ENCODE peak calls at places on chromosome 4, in eight cellular contexts. F, C, X, W, V, Q, H and O are unnamed samples.

GRCh38 chr4:187268940-187269339 is 545.3 kb upstream of the FAT1 start:
- DNase-seq in F (no peak), C (no peak), X (no peak), W (peak; percentile 49), V (peak; percentile 6), Q (no peak), H (no peak), O (no peak)

GRCh38 chr4:169810325-169811323 is 52.9 kb upstream of the HPF1 start:
- DNase-seq in F (no peak), C (peak; percentile 90), X (peak; percentile 74), W (peak; percentile 82), V (peak; percentile 54), Q (peak; percentile 89), H (peak; percentile 25), O (peak; percentile 51)

GRCh38 chr4:121304843-121305348 is 75.9 kb downstream of the QRFPR start:
- DNase-seq in F (no peak), C (no peak), X (no peak), W (no peak), V (no peak), Q (no peak), H (no peak), O (no peak)

GRCh38 chr4:37758226-37758625 is 68.3 kb upstream of the PGM2 start:
- DNase-seq in F (no peak), C (peak; percentile 92), X (no peak), W (no peak), V (peak; percentile 41), Q (peak; percentile 98), H (no peak), O (peak; percentile 29)

GRCh38 chr4:158670975-158671664 is 567 bp downstream of the C4orf46 start:
- DNase-seq in F (peak; percentile 36), C (peak; percentile 56), X (peak; percentile 70), W (peak; percentile 77), V (peak; percentile 42), Q (peak; percentile 93), H (peak; percentile 46), O (peak; percentile 63)

GRCh38 chr4:140256335-140256734 is 102.4 kb upstream of the MAML3 start:
- DNase-seq in F (no peak), C (no peak), X (no peak), W (peak; percentile 87), V (no peak), Q (no peak), H (no peak), O (peak; percentile 50)

GRCh38 chr4:156774422-156774821 is 197.2 kb downstream of the PDGFC start:
- DNase-seq in F (no peak), C (no peak), X (no peak), W (peak; percentile 88), V (peak; percentile 79), Q (peak; percentile 88), H (no peak), O (peak; percentile 53)

GRCh38 chr4:93313207-93313606 is 515.3 kb upstream of the ATOH1 start:
- DNase-seq in F (no peak), C (no peak), X (no peak), W (no peak), V (no peak), Q (no peak), H (no peak), O (no peak)

GRCh38 chr4:187603093-187603395 is 392.5 kb upstream of the ZFP42 start:
- DNase-seq in F (no peak), C (no peak), X (no peak), W (peak; percentile 49), V (peak; percentile 89), Q (peak; percentile 39), H (no peak), O (no peak)

GRCh38 chr4:1683371-1683902 is 676 bp downstream of the FAM53A start:
- DNase-seq in F (peak; percentile 42), C (peak; percentile 35), X (no peak), W (peak; percentile 85), V (peak; percentile 67), Q (peak; percentile 81), H (peak; percentile 10), O (peak; percentile 64)

GRCh38 chr4:4766570-4766969 is 92.9 kb upstream of the MSX1 start:
- DNase-seq in F (no peak), C (no peak), X (no peak), W (no peak), V (no peak), Q (no peak), H (no peak), O (no peak)

GRCh38 chr4:147638365-147638764 is 21.2 kb downstream of the TMEM184C start:
- DNase-seq in F (no peak), C (no peak), X (no peak), W (no peak), V (no peak), Q (no peak), H (no peak), O (no peak)

GRCh38 chr4:21769404-21770147 is 179.0 kb downstream of the KCNIP4 start:
- DNase-seq in F (no peak), C (no peak), X (no peak), W (peak; percentile 89), V (no peak), Q (peak; percentile 68), H (no peak), O (no peak)

GRCh38 chr4:184343400-184344177 is 125.9 kb upstream of the ENPP6 start:
- DNase-seq in F (peak; percentile 64), C (peak; percentile 90), X (peak; percentile 64), W (peak; percentile 82), V (peak; percentile 50), Q (peak; percentile 84), H (peak; percentile 15), O (no peak)

GRCh38 chr4:174855043-174855442 is 26.0 kb upstream of the GLRA3 start:
- DNase-seq in F (peak; percentile 8), C (no peak), X (no peak), W (no peak), V (no peak), Q (no peak), H (no peak), O (no peak)